ENCODE peak calls at places on chromosome 9, in four cellular contexts. K is SK-N-SH, T is HCT116, D is AG04450. A is an unnamed sample.

GRCh38 chr9:38091310-38092199 is 22.5 kb upstream of the SHB start:
- DNase-seq in D (no peak), T (no peak), K (peak), A (no peak)

GRCh38 chr9:111926421-111926875 is 29.8 kb downstream of the UGCG start:
- DNase-seq in D (no peak), T (no peak), K (no peak), A (no peak)

GRCh38 chr9:98491778-98492177 is 217.0 kb downstream of the GABBR2 start:
- DNase-seq in D (peak), T (no peak), K (no peak), A (no peak)

GRCh38 chr9:99185904-99186303 is 35.8 kb downstream of the ALG2 start:
- DNase-seq in T (no peak), K (peak), D (no peak), A (no peak)

GRCh38 chr9:21777701-21778100 is 24.7 kb upstream of the MTAP start:
- DNase-seq in D (peak), K (no peak), T (peak), A (no peak)

GRCh38 chr9:127778280-127779135 is at the start of gene SH2D3C:
- DNase-seq in T (no peak), D (no peak), K (no peak), A (no peak)

GRCh38 chr9:5326893-5327548 is 12.7 kb downstream of the RLN1 start:
- DNase-seq in D (no peak), K (no peak), T (no peak), A (no peak)

GRCh38 chr9:130193531-130194405 is 21.6 kb downstream of the NCS1 start:
- DNase-seq in K (peak), T (no peak), D (no peak), A (no peak)

GRCh38 chr9:127561491-127562270 is 50.4 kb upstream of the STXBP1 start:
- DNase-seq in T (peak), D (peak), K (no peak), A (peak)

GRCh38 chr9:88682431-88682831 is 147.5 kb downstream of the NXNL2 start:
- DNase-seq in D (no peak), T (no peak), K (no peak), A (no peak)

GRCh38 chr9:76873056-76873792 is 32.7 kb downstream of the PRUNE2 start:
- DNase-seq in K (no peak), D (no peak), T (no peak), A (no peak)

GRCh38 chr9:7901676-7902075 is 102.1 kb upstream of the DMAC1 start:
- DNase-seq in D (no peak), K (no peak), T (no peak), A (no peak)

DNA sequence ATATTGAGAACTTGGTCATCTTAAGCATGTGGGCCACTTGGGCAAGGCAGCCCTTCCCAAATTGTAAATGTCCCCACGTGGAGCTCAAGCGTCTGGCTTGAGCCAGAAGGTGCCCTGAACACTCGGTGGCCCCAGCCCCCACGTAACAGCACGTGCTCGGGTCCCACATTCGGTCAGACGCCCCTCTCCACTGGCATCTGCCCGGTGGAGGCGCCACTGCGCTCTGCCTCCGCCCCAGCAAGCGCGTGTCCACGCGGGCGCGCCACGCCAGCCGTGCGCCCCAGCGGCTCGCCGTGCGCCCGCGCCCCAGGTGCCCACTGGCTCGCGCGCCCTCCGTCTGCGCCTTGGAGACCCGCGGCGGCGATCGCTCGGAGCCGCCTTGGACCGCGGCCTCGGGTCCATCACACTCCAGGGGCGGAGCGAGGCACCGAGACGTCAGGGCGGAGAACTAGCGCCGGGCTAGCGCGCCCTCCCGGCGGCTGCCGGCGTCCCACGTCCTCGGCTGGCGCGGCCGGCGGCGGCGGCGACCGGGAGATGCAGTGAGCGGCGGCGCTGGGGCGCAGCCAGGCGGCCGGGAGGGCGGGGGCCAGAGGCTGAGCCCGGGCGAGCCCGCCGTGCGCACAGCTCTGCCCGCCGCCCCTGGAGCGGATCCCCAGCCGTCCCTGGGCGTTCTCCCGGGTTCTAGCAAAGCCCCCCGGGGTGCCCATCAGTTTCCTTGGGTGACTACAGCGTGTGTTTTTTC is at the start of gene PALM2AKAP2:
- DNase-seq in T (no peak), K (peak), D (no peak), A (no peak)
- H3K27ac ChIP-seq in T (no peak), K (peak), D (peak), A (no peak)

GRCh38 chr9:113302792-113303418 is at the start of gene RNF183:
- DNase-seq in D (no peak), K (no peak), T (no peak), A (no peak)

GRCh38 chr9:113296796-113297558 is 6.2 kb downstream of the RNF183 start:
- DNase-seq in T (no peak), D (no peak), K (no peak), A (no peak)

GRCh38 chr9:113298924-113299770 is 4.0 kb downstream of the RNF183 start:
- DNase-seq in T (no peak), D (no peak), K (no peak), A (no peak)

GRCh38 chr9:113299800-113300292 is 3.3 kb downstream of the RNF183 start:
- DNase-seq in T (no peak), D (no peak), K (no peak), A (no peak)

GRCh38 chr9:113298311-113298710 is 4.9 kb downstream of the RNF183 start:
- DNase-seq in T (no peak), D (no peak), K (no peak), A (no peak)
- H3K27ac ChIP-seq in T (no peak), D (no peak), K (no peak), A (no peak)

GRCh38 chr9:126515873-126516505 is 97.7 kb upstream of the LMX1B start:
- DNase-seq in D (no peak), K (peak), T (no peak), A (no peak)
- H3K27ac ChIP-seq in D (no peak), K (no peak), T (no peak), A (no peak)

DNA sequence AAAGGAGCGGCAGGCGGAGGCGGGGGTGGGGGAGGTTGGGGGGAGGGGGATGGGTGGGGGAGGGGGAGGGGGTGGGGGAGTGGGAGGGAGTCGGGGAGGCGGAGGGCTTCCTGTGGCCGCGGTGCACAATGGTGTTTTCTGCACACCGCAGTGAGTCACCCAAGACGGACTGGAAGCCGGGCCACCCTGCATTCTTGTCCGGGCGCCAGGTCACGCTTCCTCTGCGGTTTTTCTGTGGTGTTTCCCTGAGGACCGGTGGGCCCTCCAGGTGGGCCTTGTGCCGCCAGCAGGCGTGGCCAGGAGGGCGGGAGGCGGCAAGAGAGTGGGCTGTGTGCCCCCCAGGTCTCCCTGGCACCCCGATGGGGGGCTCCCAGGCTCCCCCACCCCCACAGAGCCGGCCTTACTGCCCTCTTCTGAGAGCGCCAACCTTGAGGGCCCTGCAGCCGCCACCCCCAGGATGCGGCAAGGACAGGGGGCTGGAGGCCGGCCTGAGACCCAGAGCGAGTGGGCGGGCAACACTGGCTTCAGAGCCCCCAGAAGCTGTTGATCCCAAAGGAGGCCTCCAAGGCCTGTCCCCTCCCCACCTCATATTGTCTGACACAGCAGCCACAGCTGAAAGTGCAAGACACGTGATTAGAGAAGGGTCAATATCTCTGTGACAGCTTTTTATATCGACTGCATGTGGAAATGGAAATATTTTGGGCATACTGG is 11.1 kb downstream of the EXD3 start:
- DNase-seq in D (peak), K (no peak), T (peak), A (peak)
- H3K27ac ChIP-seq in D (peak), K (no peak), T (peak), A (peak)

GRCh38 chr9:137316012-137316981 is 14.2 kb upstream of the NRARP start:
- DNase-seq in D (no peak), T (no peak), K (peak), A (no peak)
- H3K27ac ChIP-seq in D (no peak), T (peak), K (no peak), A (peak)

GRCh38 chr9:35617548-35617947 is 665 bp downstream of the CD72 start:
- DNase-seq in K (no peak), D (no peak), T (no peak), A (no peak)
- H3K27ac ChIP-seq in K (no peak), D (no peak), T (no peak), A (no peak)

GRCh38 chr9:114161518-114161917 is 6.2 kb downstream of the COL27A1 start:
- DNase-seq in D (no peak), T (no peak), K (no peak), A (no peak)

GRCh38 chr9:114158482-114159130 is 3.3 kb downstream of the COL27A1 start:
- DNase-seq in K (no peak), T (no peak), D (no peak), A (no peak)

GRCh38 chr9:114156658-114157421 is 1.5 kb downstream of the COL27A1 start:
- DNase-seq in T (no peak), K (peak), D (peak), A (no peak)

GRCh38 chr9:114157516-114158176 is 2.3 kb downstream of the COL27A1 start:
- DNase-seq in D (no peak), T (no peak), K (no peak), A (no peak)

DNA sequence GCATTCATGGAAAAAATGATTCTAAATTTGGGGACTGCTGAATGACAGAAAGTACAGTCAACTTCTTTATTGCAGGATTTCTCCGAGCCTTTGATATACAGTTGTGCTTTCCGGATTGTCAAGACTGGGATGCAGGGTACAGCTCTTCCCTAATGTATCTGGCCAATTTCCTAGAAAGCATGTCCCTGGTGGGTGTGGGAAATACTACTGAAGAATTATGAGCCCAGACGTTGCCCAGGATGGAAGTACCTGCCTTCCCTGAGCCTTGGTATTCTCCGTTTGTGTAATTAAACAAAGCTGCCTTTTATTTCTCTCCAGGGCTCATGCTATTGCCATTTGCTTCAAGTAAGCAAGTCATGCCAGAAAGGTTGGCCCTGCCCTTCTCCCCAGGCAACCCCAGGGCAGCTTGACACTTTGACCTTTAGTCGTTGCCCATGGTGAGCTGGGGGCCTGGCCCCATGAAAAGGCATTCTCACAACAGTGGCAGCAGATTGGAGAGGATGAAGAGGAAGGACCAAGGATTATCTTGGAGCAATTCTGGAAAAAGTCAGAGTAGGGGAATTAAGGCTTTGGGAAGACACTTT is 4.3 kb downstream of the COL27A1 start:
- DNase-seq in T (no peak), D (no peak), K (no peak), A (no peak)
- H3K27ac ChIP-seq in T (no peak), D (no peak), K (no peak), A (no peak)

DNA sequence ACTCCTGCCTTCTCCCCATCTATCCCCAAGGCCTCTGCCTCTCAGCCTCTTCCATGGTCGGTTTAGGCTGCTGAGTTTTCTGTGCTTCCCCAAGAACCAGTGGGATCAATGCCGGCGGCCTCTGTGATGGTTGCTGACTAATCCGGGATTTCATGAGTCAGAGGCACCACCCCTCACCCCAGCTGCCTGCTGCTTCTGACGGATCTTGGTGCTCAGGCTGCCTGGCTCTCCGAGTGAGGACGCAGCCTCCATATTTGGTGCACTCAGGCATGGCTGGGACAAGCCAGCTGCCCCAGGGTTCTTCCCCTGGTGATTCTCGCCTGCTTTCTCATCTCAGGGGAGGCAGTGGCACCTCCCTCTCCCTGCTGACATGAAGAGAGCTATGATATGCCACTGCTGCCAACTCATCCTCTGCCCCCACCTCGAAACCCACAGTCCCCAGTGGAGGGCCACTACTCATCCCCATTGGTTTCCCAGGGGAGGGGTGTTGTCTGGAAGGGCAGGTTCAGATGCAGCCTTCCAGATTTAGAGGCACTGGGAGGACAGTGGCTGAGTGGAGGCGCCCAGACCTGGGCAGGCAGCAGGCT is 3.3 kb upstream of the MAN1B1 start:
- DNase-seq in D (peak), T (peak), K (no peak), A (peak)
- H3K27ac ChIP-seq in D (peak), T (peak), K (no peak), A (peak)

A was measured in Panc1.